ENCODE peak calls at places on chromosomes 3 and 15, in eight cellular contexts. One of them, this sample, is unnamed.

GRCh38 chr3:177150970-177151627 is 46.2 kb downstream of the TBL1XR1 start:
- DNase-seq in sigmoid colon: no peak
- DNase-seq in A549: peak
- DNase-seq in lower leg skin: no peak
- DNase-seq in prostate gland: no peak
- DNase-seq in vagina: no peak
- DNase-seq in gastrocnemius medialis: no peak
- DNase-seq in H54: peak
- DNase-seq in this sample: no peak

GRCh38 chr3:29922990-29923746 is 642.3 kb downstream of the RBMS3 start:
- DNase-seq in sigmoid colon: peak
- DNase-seq in A549: peak
- DNase-seq in lower leg skin: peak
- DNase-seq in prostate gland: no peak
- DNase-seq in vagina: no peak
- DNase-seq in gastrocnemius medialis: peak
- DNase-seq in H54: peak
- DNase-seq in this sample: peak

GRCh38 chr3:84586427-84586826 is 372.4 kb upstream of the CADM2 start:
- DNase-seq in sigmoid colon: no peak
- DNase-seq in A549: no peak
- DNase-seq in lower leg skin: no peak
- DNase-seq in prostate gland: no peak
- DNase-seq in vagina: no peak
- DNase-seq in gastrocnemius medialis: no peak
- DNase-seq in H54: no peak
- DNase-seq in this sample: no peak

GRCh38 chr3:153756816-153757215 is 364.4 kb upstream of the ARHGEF26 start:
- DNase-seq in sigmoid colon: no peak
- DNase-seq in A549: no peak
- DNase-seq in lower leg skin: no peak
- DNase-seq in prostate gland: no peak
- DNase-seq in vagina: no peak
- DNase-seq in gastrocnemius medialis: no peak
- DNase-seq in H54: peak
- DNase-seq in this sample: no peak

GRCh38 chr15:38894260-38894948 is 329.8 kb upstream of the RASGRP1 start:
- DNase-seq in sigmoid colon: no peak
- DNase-seq in A549: peak
- DNase-seq in lower leg skin: no peak
- DNase-seq in prostate gland: no peak
- DNase-seq in vagina: no peak
- DNase-seq in gastrocnemius medialis: no peak
- DNase-seq in H54: no peak
- DNase-seq in this sample: no peak

GRCh38 chr15:31169558-31169957 is 68.0 kb upstream of the TRPM1 start:
- DNase-seq in sigmoid colon: no peak
- DNase-seq in A549: no peak
- DNase-seq in lower leg skin: no peak
- DNase-seq in prostate gland: no peak
- DNase-seq in vagina: no peak
- DNase-seq in gastrocnemius medialis: no peak
- DNase-seq in H54: no peak
- DNase-seq in this sample: no peak

GRCh38 chr3:128435058-128435457 is 31.6 kb downstream of the DNAJB8 start:
- DNase-seq in sigmoid colon: no peak
- DNase-seq in A549: no peak
- DNase-seq in lower leg skin: no peak
- DNase-seq in prostate gland: peak
- DNase-seq in vagina: no peak
- DNase-seq in gastrocnemius medialis: no peak
- DNase-seq in H54: no peak
- DNase-seq in this sample: no peak

GRCh38 chr3:59245879-59246501 is 196.2 kb upstream of the CFAP20DC start:
- DNase-seq in sigmoid colon: no peak
- DNase-seq in A549: no peak
- DNase-seq in lower leg skin: no peak
- DNase-seq in prostate gland: no peak
- DNase-seq in vagina: no peak
- DNase-seq in gastrocnemius medialis: no peak
- DNase-seq in H54: peak
- DNase-seq in this sample: no peak

GRCh38 chr3:1251282-1252060 is 158.6 kb downstream of the CNTN6 start:
- DNase-seq in sigmoid colon: no peak
- DNase-seq in A549: no peak
- DNase-seq in lower leg skin: no peak
- DNase-seq in prostate gland: no peak
- DNase-seq in vagina: no peak
- DNase-seq in gastrocnemius medialis: no peak
- DNase-seq in H54: peak
- DNase-seq in this sample: no peak

GRCh38 chr15:58330836-58331561 is 100.8 kb upstream of the LIPC start:
- DNase-seq in sigmoid colon: no peak
- DNase-seq in A549: no peak
- DNase-seq in lower leg skin: no peak
- DNase-seq in prostate gland: no peak
- DNase-seq in vagina: no peak
- DNase-seq in gastrocnemius medialis: no peak
- DNase-seq in H54: no peak
- DNase-seq in this sample: no peak

GRCh38 chr3:9205345-9206143 is 43.9 kb downstream of the SRGAP3 start:
- DNase-seq in sigmoid colon: peak
- DNase-seq in A549: no peak
- DNase-seq in lower leg skin: no peak
- DNase-seq in prostate gland: no peak
- DNase-seq in vagina: no peak
- DNase-seq in gastrocnemius medialis: no peak
- DNase-seq in H54: no peak
- DNase-seq in this sample: no peak

GRCh38 chr3:36455406-36455805 is 75.1 kb downstream of the STAC start:
- DNase-seq in sigmoid colon: no peak
- DNase-seq in A549: no peak
- DNase-seq in lower leg skin: no peak
- DNase-seq in prostate gland: no peak
- DNase-seq in vagina: no peak
- DNase-seq in gastrocnemius medialis: no peak
- DNase-seq in H54: no peak
- DNase-seq in this sample: no peak

GRCh38 chr15:32802296-32802936 is 84.6 kb downstream of the GREM1 start:
- DNase-seq in sigmoid colon: no peak
- DNase-seq in A549: no peak
- DNase-seq in lower leg skin: no peak
- DNase-seq in prostate gland: no peak
- DNase-seq in vagina: no peak
- DNase-seq in gastrocnemius medialis: no peak
- DNase-seq in H54: no peak
- DNase-seq in this sample: no peak

GRCh38 chr3:51977449-51978142 is 2.7 kb downstream of the ABHD14A start:
- DNase-seq in sigmoid colon: no peak
- DNase-seq in A549: no peak
- DNase-seq in lower leg skin: no peak
- DNase-seq in prostate gland: no peak
- DNase-seq in vagina: no peak
- DNase-seq in gastrocnemius medialis: no peak
- DNase-seq in H54: no peak
- DNase-seq in this sample: no peak

GRCh38 chr3:51975857-51976549 is 1.1 kb downstream of the ABHD14A start:
- DNase-seq in sigmoid colon: peak
- DNase-seq in A549: no peak
- DNase-seq in lower leg skin: peak
- DNase-seq in prostate gland: no peak
- DNase-seq in vagina: no peak
- DNase-seq in gastrocnemius medialis: peak
- DNase-seq in H54: no peak
- DNase-seq in this sample: peak

GRCh38 chr3:51974277-51974962 is 444 bp upstream of the ABHD14A start:
- DNase-seq in sigmoid colon: no peak
- DNase-seq in A549: no peak
- DNase-seq in lower leg skin: peak
- DNase-seq in prostate gland: no peak
- DNase-seq in vagina: no peak
- DNase-seq in gastrocnemius medialis: no peak
- DNase-seq in H54: no peak
- DNase-seq in this sample: no peak

GRCh38 chr3:51978143-51978502 is 3.3 kb downstream of the ABHD14A start:
- DNase-seq in sigmoid colon: no peak
- DNase-seq in A549: no peak
- DNase-seq in lower leg skin: no peak
- DNase-seq in prostate gland: no peak
- DNase-seq in vagina: no peak
- DNase-seq in gastrocnemius medialis: no peak
- DNase-seq in H54: no peak
- DNase-seq in this sample: no peak

GRCh38 chr3:51974963-51975856 is at the start of gene ABHD14A:
- DNase-seq in sigmoid colon: peak
- DNase-seq in A549: peak
- DNase-seq in lower leg skin: peak
- DNase-seq in prostate gland: peak
- DNase-seq in vagina: no peak
- DNase-seq in gastrocnemius medialis: peak
- DNase-seq in H54: peak
- DNase-seq in this sample: no peak
- TF ChIP-seq POLR2A in sigmoid colon: peak
- TF ChIP-seq POLR2A in A549: peak
- TF ChIP-seq POLR2A in lower leg skin: no peak
- TF ChIP-seq POLR2A in prostate gland: peak
- TF ChIP-seq POLR2A in vagina: peak
- TF ChIP-seq POLR2A in gastrocnemius medialis: peak
- TF ChIP-seq POLR2A in H54: peak
- TF ChIP-seq POLR2A in this sample: peak

GRCh38 chr3:98553751-98554150 is 22.0 kb downstream of the GPR15 start:
- DNase-seq in sigmoid colon: no peak
- DNase-seq in A549: no peak
- DNase-seq in lower leg skin: no peak
- DNase-seq in prostate gland: no peak
- DNase-seq in vagina: no peak
- DNase-seq in gastrocnemius medialis: no peak
- DNase-seq in H54: no peak
- DNase-seq in this sample: no peak

GRCh38 chr3:98554580-98554979 is 22.8 kb downstream of the GPR15 start:
- DNase-seq in sigmoid colon: no peak
- DNase-seq in A549: no peak
- DNase-seq in lower leg skin: no peak
- DNase-seq in prostate gland: no peak
- DNase-seq in vagina: no peak
- DNase-seq in gastrocnemius medialis: no peak
- DNase-seq in H54: no peak
- DNase-seq in this sample: no peak

GRCh38 chr3:98551754-98552153 is 20.0 kb downstream of the GPR15 start:
- DNase-seq in sigmoid colon: no peak
- DNase-seq in A549: no peak
- DNase-seq in lower leg skin: no peak
- DNase-seq in prostate gland: no peak
- DNase-seq in vagina: no peak
- DNase-seq in gastrocnemius medialis: no peak
- DNase-seq in H54: no peak
- DNase-seq in this sample: no peak

GRCh38 chr3:98552232-98553020 is 20.6 kb downstream of the GPR15 start:
- DNase-seq in sigmoid colon: no peak
- DNase-seq in A549: no peak
- DNase-seq in lower leg skin: no peak
- DNase-seq in prostate gland: no peak
- DNase-seq in vagina: no peak
- DNase-seq in gastrocnemius medialis: no peak
- DNase-seq in H54: no peak
- DNase-seq in this sample: no peak

GRCh38 chr3:98553021-98553563 is 21.3 kb downstream of the GPR15 start:
- DNase-seq in sigmoid colon: no peak
- DNase-seq in A549: no peak
- DNase-seq in lower leg skin: no peak
- DNase-seq in prostate gland: no peak
- DNase-seq in vagina: no peak
- DNase-seq in gastrocnemius medialis: no peak
- DNase-seq in H54: no peak
- DNase-seq in this sample: no peak
- TF ChIP-seq POLR2A in sigmoid colon: no peak
- TF ChIP-seq POLR2A in A549: no peak
- TF ChIP-seq POLR2A in lower leg skin: no peak
- TF ChIP-seq POLR2A in prostate gland: no peak
- TF ChIP-seq POLR2A in vagina: no peak
- TF ChIP-seq POLR2A in gastrocnemius medialis: no peak
- TF ChIP-seq POLR2A in H54: no peak
- TF ChIP-seq POLR2A in this sample: no peak

DNA sequence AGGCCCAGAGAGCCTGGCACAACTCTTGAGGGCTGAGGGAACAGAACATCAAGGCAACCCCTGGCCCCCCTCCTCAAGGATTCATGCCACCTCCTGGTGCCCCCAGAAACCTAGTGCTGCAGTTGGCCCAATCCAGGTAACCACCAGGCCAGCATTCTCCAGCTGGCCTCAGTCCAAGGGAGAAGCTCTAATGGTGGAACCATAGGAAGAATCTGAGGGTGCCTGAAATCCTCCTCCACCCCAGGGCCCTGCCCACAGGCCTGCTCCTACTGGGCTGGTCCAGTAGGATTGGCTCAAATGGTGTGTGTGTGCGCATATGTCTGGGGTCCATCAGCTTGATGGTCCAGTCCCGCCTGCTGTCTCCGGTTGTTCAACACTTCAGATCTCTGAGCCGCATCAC is 7.7 kb downstream of the HYAL2 start:
- DNase-seq in sigmoid colon: no peak
- DNase-seq in A549: no peak
- DNase-seq in lower leg skin: no peak
- DNase-seq in prostate gland: no peak
- DNase-seq in vagina: no peak
- DNase-seq in gastrocnemius medialis: no peak
- DNase-seq in H54: no peak
- DNase-seq in this sample: no peak
- TF ChIP-seq POLR2A in sigmoid colon: no peak
- TF ChIP-seq POLR2A in A549: no peak
- TF ChIP-seq POLR2A in lower leg skin: no peak
- TF ChIP-seq POLR2A in prostate gland: no peak
- TF ChIP-seq POLR2A in vagina: no peak
- TF ChIP-seq POLR2A in gastrocnemius medialis: no peak
- TF ChIP-seq POLR2A in H54: no peak
- TF ChIP-seq POLR2A in this sample: no peak

GRCh38 chr3:16372362-16373269 is 107.6 kb downstream of the OXNAD1 start:
- DNase-seq in sigmoid colon: no peak
- DNase-seq in A549: no peak
- DNase-seq in lower leg skin: no peak
- DNase-seq in prostate gland: no peak
- DNase-seq in vagina: no peak
- DNase-seq in gastrocnemius medialis: no peak
- DNase-seq in H54: no peak
- DNase-seq in this sample: no peak

GRCh38 chr3:16373270-16373785 is 108.3 kb downstream of the OXNAD1 start:
- DNase-seq in sigmoid colon: no peak
- DNase-seq in A549: no peak
- DNase-seq in lower leg skin: no peak
- DNase-seq in prostate gland: no peak
- DNase-seq in vagina: no peak
- DNase-seq in gastrocnemius medialis: no peak
- DNase-seq in H54: no peak
- DNase-seq in this sample: no peak

GRCh38 chr3:16377196-16377595 is 112.2 kb downstream of the OXNAD1 start:
- DNase-seq in sigmoid colon: no peak
- DNase-seq in A549: no peak
- DNase-seq in lower leg skin: no peak
- DNase-seq in prostate gland: no peak
- DNase-seq in vagina: no peak
- DNase-seq in gastrocnemius medialis: no peak
- DNase-seq in H54: no peak
- DNase-seq in this sample: no peak

GRCh38 chr3:16375891-16376290 is 110.9 kb downstream of the OXNAD1 start:
- DNase-seq in sigmoid colon: no peak
- DNase-seq in A549: no peak
- DNase-seq in lower leg skin: no peak
- DNase-seq in prostate gland: no peak
- DNase-seq in vagina: no peak
- DNase-seq in gastrocnemius medialis: no peak
- DNase-seq in H54: no peak
- DNase-seq in this sample: no peak

GRCh38 chr3:16374047-16375019 is 109.3 kb downstream of the OXNAD1 start:
- DNase-seq in sigmoid colon: no peak
- DNase-seq in A549: no peak
- DNase-seq in lower leg skin: no peak
- DNase-seq in prostate gland: no peak
- DNase-seq in vagina: no peak
- DNase-seq in gastrocnemius medialis: no peak
- DNase-seq in H54: no peak
- DNase-seq in this sample: no peak
- TF ChIP-seq POLR2A in sigmoid colon: no peak
- TF ChIP-seq POLR2A in A549: no peak
- TF ChIP-seq POLR2A in lower leg skin: no peak
- TF ChIP-seq POLR2A in prostate gland: no peak
- TF ChIP-seq POLR2A in vagina: no peak
- TF ChIP-seq POLR2A in gastrocnemius medialis: no peak
- TF ChIP-seq POLR2A in H54: no peak
- TF ChIP-seq POLR2A in this sample: no peak

This sample was measured in suprapubic skin.